ENCODE peak calls at places on chromosomes 12 and 14, in ten cellular contexts. Q, J, D, R, M, A, W, O, U and S are unnamed samples.

GRCh38 chr14:102949801-102950451 is 27.5 kb downstream of the AMN start:
- DNase-seq in Q (no peak), J (peak; percentile 50), D (no peak), R (no peak), M (no peak), A (no peak), W (peak; percentile 54), O (peak; percentile 60), U (no peak), S (no peak)

GRCh38 chr14:95359974-95360826 is 40.5 kb upstream of the CLMN start:
- DNase-seq in Q (no peak), J (no peak), D (no peak), R (peak; percentile 43), M (no peak), A (peak; percentile 73), W (no peak), O (no peak), U (peak; percentile 61), S (no peak)

GRCh38 chr12:94230357-94230905 is 82.1 kb downstream of the PLXNC1 start:
- DNase-seq in Q (no peak), J (no peak), D (no peak), R (no peak), M (peak; percentile 24), A (no peak), W (no peak), O (no peak), U (no peak), S (no peak)

GRCh38 chr12:56979628-56980027 is 22.2 kb upstream of the RDH16 start:
- DNase-seq in Q (peak; percentile 55), J (no peak), D (no peak), R (no peak), M (no peak), A (no peak), W (no peak), O (no peak), U (no peak), S (no peak)

GRCh38 chr14:31194661-31195060 is 12.9 kb downstream of the HECTD1 start:
- DNase-seq in Q (no peak), J (no peak), D (no peak), R (no peak), M (no peak), A (no peak), W (no peak), O (no peak), U (no peak), S (no peak)

GRCh38 chr14:100679707-100680438 is 46.8 kb upstream of the DLK1 start:
- DNase-seq in Q (no peak), J (peak; percentile 63), D (no peak), R (no peak), M (no peak), A (peak; percentile 69), W (peak; percentile 91), O (peak; percentile 72), U (no peak), S (no peak)

GRCh38 chr14:54791001-54791400 is 111.6 kb downstream of the GCH1 start:
- DNase-seq in Q (no peak), J (no peak), D (no peak), R (no peak), M (no peak), A (no peak), W (no peak), O (no peak), U (no peak), S (no peak)

GRCh38 chr12:10082057-10082874 is 16.5 kb downstream of the CLEC1A start:
- DNase-seq in Q (no peak), J (no peak), D (no peak), R (no peak), M (no peak), A (no peak), W (no peak), O (no peak), U (no peak), S (no peak)

GRCh38 chr12:90974286-90974685 is 19.3 kb upstream of the CCER1 start:
- DNase-seq in Q (peak; percentile 41), J (no peak), D (peak; percentile 20), R (no peak), M (no peak), A (no peak), W (peak; percentile 44), O (no peak), U (no peak), S (no peak)

GRCh38 chr12:132100306-132101065 is 43.6 kb downstream of the DDX51 start:
- DNase-seq in Q (no peak), J (no peak), D (no peak), R (no peak), M (no peak), A (no peak), W (no peak), O (no peak), U (no peak), S (no peak)

GRCh38 chr14:55802986-55803431 is 223.0 kb downstream of the KTN1 start:
- DNase-seq in Q (peak; percentile 95), J (no peak), D (peak; percentile 67), R (no peak), M (no peak), A (peak; percentile 77), W (no peak), O (no peak), U (peak; percentile 40), S (peak; percentile 80)

GRCh38 chr12:22882559-22882958 is 257.6 kb downstream of the ETNK1 start:
- DNase-seq in Q (no peak), J (no peak), D (no peak), R (no peak), M (no peak), A (no peak), W (no peak), O (no peak), U (no peak), S (no peak)
- TF ChIP-seq CTCF in Q (no peak), J (no peak), D (no peak), R (no peak), M (no peak), A (no peak), W (no peak), O (no peak), U (no peak), S (no peak)

GRCh38 chr14:60328588-60328987 is 79.6 kb downstream of the PPM1A start:
- DNase-seq in Q (no peak), J (no peak), D (no peak), R (no peak), M (no peak), A (no peak), W (no peak), O (no peak), U (no peak), S (no peak)
- TF ChIP-seq CTCF in Q (no peak), J (no peak), D (no peak), R (no peak), M (no peak), A (no peak), W (peak; percentile 1), O (no peak), U (no peak), S (no peak)

GRCh38 chr12:79114896-79115295 is 250.3 kb downstream of the SYT1 start:
- DNase-seq in Q (no peak), J (no peak), D (no peak), R (no peak), M (no peak), A (no peak), W (no peak), O (no peak), U (no peak), S (no peak)
- TF ChIP-seq CTCF in Q (no peak), J (no peak), D (no peak), R (no peak), M (no peak), A (no peak), W (no peak), O (no peak), U (no peak), S (no peak)

GRCh38 chr14:37596790-37597189 is 1.4 kb downstream of the TTC6 start:
- DNase-seq in Q (peak; percentile 23), J (no peak), D (no peak), R (no peak), M (no peak), A (no peak), W (no peak), O (no peak), U (no peak), S (no peak)

GRCh38 chr14:37598973-37599526 is 3.6 kb downstream of the TTC6 start:
- DNase-seq in Q (no peak), J (no peak), D (no peak), R (no peak), M (no peak), A (no peak), W (no peak), O (no peak), U (no peak), S (no peak)

GRCh38 chr14:37595809-37596595 is 573 bp downstream of the TTC6 start:
- DNase-seq in Q (peak; percentile 94), J (no peak), D (peak; percentile 77), R (no peak), M (no peak), A (no peak), W (no peak), O (no peak), U (peak; percentile 92), S (peak; percentile 85)

GRCh38 chr14:37598085-37598972 is 2.9 kb downstream of the TTC6 start:
- DNase-seq in Q (peak; percentile 33), J (no peak), D (no peak), R (no peak), M (no peak), A (no peak), W (no peak), O (no peak), U (no peak), S (no peak)

GRCh38 chr14:37597538-37598084 is 2.2 kb downstream of the TTC6 start:
- DNase-seq in Q (peak; percentile 59), J (no peak), D (no peak), R (no peak), M (no peak), A (no peak), W (no peak), O (no peak), U (no peak), S (no peak)
- TF ChIP-seq CTCF in Q (peak; percentile 78), J (no peak), D (no peak), R (peak; percentile 8), M (no peak), A (peak; percentile 60), W (peak; percentile 59), O (no peak), U (no peak), S (no peak)

GRCh38 chr14:103969961-103970360 is 27.6 kb upstream of the RD3L start:
- DNase-seq in Q (no peak), J (no peak), D (no peak), R (no peak), M (no peak), A (no peak), W (no peak), O (no peak), U (no peak), S (no peak)
- TF ChIP-seq CTCF in Q (no peak), J (no peak), D (no peak), R (no peak), M (no peak), A (no peak), W (no peak), O (no peak), U (no peak), S (no peak)

GRCh38 chr14:61188936-61189808 is 92.0 kb downstream of the TMEM30B start:
- DNase-seq in Q (peak; percentile 50), J (peak; percentile 56), D (no peak), R (peak; percentile 79), M (no peak), A (no peak), W (peak; percentile 90), O (peak; percentile 36), U (peak; percentile 83), S (no peak)
- TF ChIP-seq CTCF in Q (peak; percentile 88), J (peak; percentile 36), D (no peak), R (peak; percentile 59), M (no peak), A (peak; percentile 68), W (peak; percentile 81), O (peak; percentile 52), U (peak; percentile 40), S (no peak)